ENCODE peak calls at places on chromosomes 12 and 14, in five cellular contexts. One of them, this sample, is unnamed.

GRCh38 chr12:130619378-130619970 is 96.6 kb downstream of the RIMBP2 start:
- DNase-seq in esophagus muscularis mucosa: no peak
- DNase-seq in HCT116: no peak
- DNase-seq in stomach: no peak
- DNase-seq in K562: no peak
- DNase-seq in this sample: no peak

GRCh38 chr12:100752841-100753240 is 41.7 kb upstream of the ANO4 start:
- DNase-seq in esophagus muscularis mucosa: no peak
- DNase-seq in HCT116: no peak
- DNase-seq in stomach: no peak
- DNase-seq in K562: no peak
- DNase-seq in this sample: no peak

GRCh38 chr12:69846976-69847375 is 21.9 kb downstream of the MYRFL start:
- DNase-seq in esophagus muscularis mucosa: no peak
- DNase-seq in HCT116: no peak
- DNase-seq in stomach: no peak
- DNase-seq in K562: no peak
- DNase-seq in this sample: no peak

GRCh38 chr14:25111061-25111601 is 61.2 kb upstream of the STXBP6 start:
- DNase-seq in esophagus muscularis mucosa: no peak
- DNase-seq in HCT116: no peak
- DNase-seq in stomach: peak; percentile 49
- DNase-seq in K562: no peak
- DNase-seq in this sample: no peak

GRCh38 chr12:112837629-112838191 is 46.2 kb downstream of the RPH3A start:
- DNase-seq in esophagus muscularis mucosa: no peak
- DNase-seq in HCT116: no peak
- DNase-seq in stomach: no peak
- DNase-seq in K562: no peak
- DNase-seq in this sample: no peak

GRCh38 chr12:25311501-25311900 is 60.8 kb upstream of the KRAS start:
- DNase-seq in esophagus muscularis mucosa: no peak
- DNase-seq in HCT116: no peak
- DNase-seq in stomach: no peak
- DNase-seq in K562: no peak
- DNase-seq in this sample: no peak

GRCh38 chr12:74412607-74413230 is 124.9 kb upstream of the ATXN7L3B start:
- DNase-seq in esophagus muscularis mucosa: no peak
- DNase-seq in HCT116: peak; percentile 28
- DNase-seq in stomach: no peak
- DNase-seq in K562: peak; percentile 17
- DNase-seq in this sample: no peak

GRCh38 chr14:27559848-27560247 is 962.0 kb upstream of the NOVA1 start:
- DNase-seq in esophagus muscularis mucosa: no peak
- DNase-seq in HCT116: no peak
- DNase-seq in stomach: no peak
- DNase-seq in K562: no peak
- DNase-seq in this sample: no peak

GRCh38 chr14:100341301-100342031 is 18.3 kb downstream of the SLC25A47 start:
- DNase-seq in esophagus muscularis mucosa: no peak
- DNase-seq in HCT116: no peak
- DNase-seq in stomach: peak; percentile 41
- DNase-seq in K562: no peak
- DNase-seq in this sample: peak; percentile 74

GRCh38 chr14:88490168-88490567 is 64.6 kb downstream of the PTPN21 start:
- DNase-seq in esophagus muscularis mucosa: no peak
- DNase-seq in HCT116: no peak
- DNase-seq in stomach: no peak
- DNase-seq in K562: no peak
- DNase-seq in this sample: no peak

GRCh38 chr14:55440385-55440784 is at the start of gene TBPL2:
- DNase-seq in esophagus muscularis mucosa: peak; percentile 86
- DNase-seq in HCT116: no peak
- DNase-seq in stomach: no peak
- DNase-seq in K562: no peak
- DNase-seq in this sample: no peak

GRCh38 chr14:97539884-97540283 is 742.7 kb downstream of the VRK1 start:
- DNase-seq in esophagus muscularis mucosa: no peak
- DNase-seq in HCT116: no peak
- DNase-seq in stomach: no peak
- DNase-seq in K562: no peak
- DNase-seq in this sample: no peak

GRCh38 chr12:33560653-33561208 is 121.1 kb upstream of the SYT10 start:
- DNase-seq in esophagus muscularis mucosa: no peak
- DNase-seq in HCT116: no peak
- DNase-seq in stomach: no peak
- DNase-seq in K562: no peak
- DNase-seq in this sample: no peak

GRCh38 chr14:99777956-99778355 is 15.3 kb upstream of the EML1 start:
- DNase-seq in esophagus muscularis mucosa: no peak
- DNase-seq in HCT116: no peak
- DNase-seq in stomach: no peak
- DNase-seq in K562: no peak
- DNase-seq in this sample: no peak

GRCh38 chr14:93049295-93049694 is 66.4 kb downstream of the ITPK1 start:
- DNase-seq in esophagus muscularis mucosa: no peak
- DNase-seq in HCT116: no peak
- DNase-seq in stomach: no peak
- DNase-seq in K562: no peak
- DNase-seq in this sample: no peak

GRCh38 chr12:10364839-10365681 is 24.8 kb downstream of the KLRK1 start:
- DNase-seq in esophagus muscularis mucosa: no peak
- DNase-seq in HCT116: peak; percentile 71
- DNase-seq in stomach: peak; percentile 69
- DNase-seq in K562: no peak
- DNase-seq in this sample: peak; percentile 77

GRCh38 chr12:53737951-53738833 is 10.9 kb upstream of the CALCOCO1 start:
- DNase-seq in esophagus muscularis mucosa: no peak
- DNase-seq in HCT116: no peak
- DNase-seq in stomach: peak; percentile 48
- DNase-seq in K562: peak; percentile 68
- DNase-seq in this sample: peak; percentile 80

GRCh38 chr12:3141339-3142321 is 64.5 kb downstream of the TSPAN9 start:
- DNase-seq in esophagus muscularis mucosa: no peak
- DNase-seq in HCT116: no peak
- DNase-seq in stomach: no peak
- DNase-seq in K562: no peak
- DNase-seq in this sample: no peak

GRCh38 chr14:67695394-67695949 is at the start of gene RDH11:
- DNase-seq in esophagus muscularis mucosa: peak; percentile 95
- DNase-seq in HCT116: peak; percentile 85
- DNase-seq in stomach: peak; percentile 84
- DNase-seq in K562: peak; percentile 63
- DNase-seq in this sample: peak; percentile 94

GRCh38 chr12:60014441-60014840 is 418.6 kb downstream of the SLC16A7 start:
- DNase-seq in esophagus muscularis mucosa: no peak
- DNase-seq in HCT116: no peak
- DNase-seq in stomach: no peak
- DNase-seq in K562: no peak
- DNase-seq in this sample: no peak
- H3K4me3 ChIP-seq in esophagus muscularis mucosa: no peak overlapping the region
- H3K4me3 ChIP-seq in HCT116: no peak overlapping the region
- H3K4me3 ChIP-seq in stomach: no peak overlapping the region
- H3K4me3 ChIP-seq in K562: no peak overlapping the region
- H3K4me3 ChIP-seq in this sample: no peak overlapping the region

DNA sequence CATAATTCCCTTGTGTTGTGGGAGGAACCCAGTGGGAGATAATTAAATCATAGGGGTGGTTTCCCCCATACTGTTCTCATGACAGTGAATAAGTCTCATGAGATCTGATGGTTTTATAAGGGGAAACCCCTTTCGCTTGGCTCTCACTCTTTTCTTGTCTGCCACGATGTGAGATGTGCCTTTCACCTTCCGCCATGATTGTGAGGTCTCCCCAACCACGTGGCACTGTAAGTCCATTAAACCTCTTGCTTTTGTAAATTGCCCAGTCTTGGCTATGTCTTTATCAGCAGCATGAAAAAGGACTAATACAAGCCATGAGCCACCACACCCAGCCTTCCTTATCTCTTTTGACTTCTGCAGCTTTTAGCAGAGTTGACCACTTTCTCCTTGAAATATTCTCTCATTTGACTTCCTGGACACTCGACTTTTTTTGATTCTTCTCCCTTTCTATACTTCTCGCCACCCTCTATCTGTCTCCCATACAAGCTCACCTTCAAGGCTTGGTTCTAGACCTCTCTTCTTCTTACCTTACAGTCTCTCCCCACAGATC is 2.3 kb downstream of the MTERF2 start:
- DNase-seq in esophagus muscularis mucosa: no peak
- DNase-seq in HCT116: no peak
- DNase-seq in stomach: no peak
- DNase-seq in K562: no peak
- DNase-seq in this sample: no peak
- TF ChIP-seq CTCF in esophagus muscularis mucosa: no peak
- TF ChIP-seq CTCF in HCT116: no peak
- TF ChIP-seq CTCF in stomach: no peak
- TF ChIP-seq CTCF in K562: peak; percentile 1
- TF ChIP-seq CTCF in this sample: no peak

GRCh38 chr12:690466-690865 is 27.2 kb upstream of the NINJ2 start:
- DNase-seq in esophagus muscularis mucosa: no peak
- DNase-seq in HCT116: no peak
- DNase-seq in stomach: no peak
- DNase-seq in K562: no peak
- DNase-seq in this sample: no peak

GRCh38 chr12:681857-682256 is 18.6 kb upstream of the NINJ2 start:
- DNase-seq in esophagus muscularis mucosa: no peak
- DNase-seq in HCT116: no peak
- DNase-seq in stomach: no peak
- DNase-seq in K562: no peak
- DNase-seq in this sample: no peak

GRCh38 chr12:684416-684815 is 21.2 kb upstream of the NINJ2 start:
- DNase-seq in esophagus muscularis mucosa: no peak
- DNase-seq in HCT116: no peak
- DNase-seq in stomach: no peak
- DNase-seq in K562: no peak
- DNase-seq in this sample: no peak

GRCh38 chr12:685388-685787 is 22.1 kb upstream of the NINJ2 start:
- DNase-seq in esophagus muscularis mucosa: no peak
- DNase-seq in HCT116: no peak
- DNase-seq in stomach: no peak
- DNase-seq in K562: no peak
- DNase-seq in this sample: peak; percentile 85
- TF ChIP-seq POLR2AphosphoS5 in esophagus muscularis mucosa: no peak
- TF ChIP-seq POLR2AphosphoS5 in HCT116: no peak
- TF ChIP-seq POLR2AphosphoS5 in stomach: no peak
- TF ChIP-seq POLR2AphosphoS5 in K562: no peak
- TF ChIP-seq POLR2AphosphoS5 in this sample: no peak

DNA sequence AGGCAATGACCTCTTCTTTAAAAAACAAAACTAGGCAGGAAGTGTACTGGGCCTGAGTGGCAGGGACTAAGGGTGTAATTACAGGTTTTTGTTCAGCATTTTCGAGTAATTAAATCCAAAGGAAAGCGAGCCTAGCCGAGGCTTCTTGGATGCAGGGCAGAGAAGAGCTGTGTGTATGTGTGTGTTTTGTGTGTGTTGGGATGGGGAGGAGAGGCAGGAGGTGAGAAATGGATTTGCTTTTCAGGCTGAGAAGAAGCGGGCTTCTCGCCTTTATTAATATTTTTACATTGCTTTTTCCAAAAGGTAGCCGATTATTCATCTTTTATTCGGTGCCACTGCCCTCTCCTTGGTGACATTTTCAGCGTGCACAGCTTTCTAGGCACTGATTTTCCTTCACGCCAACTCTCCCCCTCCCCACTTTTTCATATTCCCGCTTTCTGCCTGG is 8.9 kb upstream of the IRF2BPL start:
- DNase-seq in esophagus muscularis mucosa: no peak
- DNase-seq in HCT116: no peak
- DNase-seq in stomach: no peak
- DNase-seq in K562: no peak
- DNase-seq in this sample: no peak
- H3K4me3 ChIP-seq in esophagus muscularis mucosa: no peak overlapping the region
- H3K4me3 ChIP-seq in HCT116: no peak overlapping the region
- H3K4me3 ChIP-seq in stomach: no peak overlapping the region
- H3K4me3 ChIP-seq in K562: no peak overlapping the region
- H3K4me3 ChIP-seq in this sample: no peak overlapping the region

GRCh38 chr12:27123642-27124041 is 41.3 kb upstream of the C12orf71 start:
- DNase-seq in esophagus muscularis mucosa: no peak
- DNase-seq in HCT116: no peak
- DNase-seq in stomach: no peak
- DNase-seq in K562: peak; percentile 27
- DNase-seq in this sample: no peak
- TF ChIP-seq CTCF in esophagus muscularis mucosa: no peak
- TF ChIP-seq CTCF in HCT116: no peak
- TF ChIP-seq CTCF in stomach: no peak
- TF ChIP-seq CTCF in K562: peak; percentile 51
- TF ChIP-seq CTCF in this sample: no peak

GRCh38 chr14:65411656-65412188 is 808 bp upstream of the FUT8 start:
- DNase-seq in esophagus muscularis mucosa: peak; percentile 98
- DNase-seq in HCT116: peak; percentile 83
- DNase-seq in stomach: peak; percentile 94
- DNase-seq in K562: peak; percentile 79
- DNase-seq in this sample: peak; percentile 96
- TF ChIP-seq POLR2AphosphoS5 in esophagus muscularis mucosa: peak; percentile 86
- TF ChIP-seq POLR2AphosphoS5 in HCT116: peak; percentile 77
- TF ChIP-seq POLR2AphosphoS5 in stomach: peak; percentile 88
- TF ChIP-seq POLR2AphosphoS5 in K562: no peak
- TF ChIP-seq POLR2AphosphoS5 in this sample: peak; percentile 98

DNA sequence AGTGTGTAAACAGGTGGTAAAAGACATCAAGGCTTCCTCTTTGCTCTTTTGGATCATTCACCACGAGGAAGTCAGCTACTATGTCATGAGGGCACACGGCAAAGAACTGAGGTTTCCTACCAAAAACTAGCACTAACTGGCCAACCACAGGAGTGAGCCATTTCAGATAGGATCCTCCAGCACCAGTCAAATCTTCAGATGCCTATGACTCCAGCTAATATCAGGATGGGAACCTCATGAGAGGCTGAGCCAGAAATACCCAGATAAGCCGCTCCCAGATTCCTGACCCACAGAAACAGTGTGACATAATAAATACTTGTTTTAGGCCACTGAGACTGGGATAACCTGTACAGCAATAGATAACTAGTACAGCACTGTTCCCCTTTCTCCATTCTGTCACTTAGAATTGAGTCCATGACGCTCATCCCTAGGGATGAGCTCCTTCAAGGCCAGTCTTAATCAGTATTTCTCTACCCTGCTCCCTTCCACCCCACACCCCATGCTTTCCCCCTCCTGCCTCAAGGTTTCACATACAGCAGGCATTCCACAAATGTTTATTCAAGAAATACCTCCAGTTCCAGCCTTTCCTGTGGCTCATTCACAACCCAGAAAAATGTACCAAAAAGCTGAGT is 68.4 kb downstream of the PPM1H start:
- DNase-seq in esophagus muscularis mucosa: no peak
- DNase-seq in HCT116: no peak
- DNase-seq in stomach: no peak
- DNase-seq in K562: no peak
- DNase-seq in this sample: no peak
- H3K4me3 ChIP-seq in esophagus muscularis mucosa: no peak overlapping the region
- H3K4me3 ChIP-seq in HCT116: peak overlapping the region; percentile 12
- H3K4me3 ChIP-seq in stomach: no peak overlapping the region
- H3K4me3 ChIP-seq in K562: no peak overlapping the region
- H3K4me3 ChIP-seq in this sample: no peak overlapping the region

GRCh38 chr12:94561943-94562411 is 88.4 kb downstream of the TMCC3 start:
- DNase-seq in esophagus muscularis mucosa: no peak
- DNase-seq in HCT116: no peak
- DNase-seq in stomach: peak; percentile 79
- DNase-seq in K562: no peak
- DNase-seq in this sample: no peak
- TF ChIP-seq CTCF in esophagus muscularis mucosa: no peak
- TF ChIP-seq CTCF in HCT116: no peak
- TF ChIP-seq CTCF in stomach: no peak
- TF ChIP-seq CTCF in K562: no peak
- TF ChIP-seq CTCF in this sample: no peak